ENCODE peak calls at places on chromosomes 2 and 18, in five cellular contexts. V is Peyer's patch, Z is fibroblast of lung, F is psoas muscle, T is SJSA1. M is an unnamed sample.

GRCh38 chr2:27792759-27793158 is 21.2 kb downstream of the MRPL33 start:
- DNase-seq in V (no peak), Z (peak; percentile 68), F (no peak), T (peak; percentile 46), M (no peak)

GRCh38 chr2:215950009-215950408 is 63.3 kb downstream of the MREG start:
- DNase-seq in V (no peak), Z (peak; percentile 53), F (no peak), T (peak; percentile 11), M (peak; percentile 42)

GRCh38 chr2:27308359-27308875 is at the start of gene UCN:
- DNase-seq in V (no peak), Z (peak; percentile 41), F (peak; percentile 76), T (no peak), M (peak; percentile 38)

GRCh38 chr18:48328473-48329205 is 80.5 kb downstream of the ZBTB7C start:
- DNase-seq in V (no peak), Z (peak; percentile 87), F (no peak), T (peak; percentile 23), M (no peak)

GRCh38 chr2:199814084-199814844 is 36.7 kb downstream of the FTCDNL1 start:
- DNase-seq in V (no peak), Z (no peak), F (no peak), T (no peak), M (no peak)

GRCh38 chr2:224584111-224584764 is 925 bp downstream of the CUL3 start:
- DNase-seq in V (peak; percentile 56), Z (peak; percentile 53), F (peak; percentile 64), T (peak; percentile 53), M (peak; percentile 10)

GRCh38 chr2:197972017-197972416 is 167.6 kb downstream of the PLCL1 start:
- DNase-seq in V (no peak), Z (peak; percentile 73), F (no peak), T (no peak), M (peak; percentile 42)

GRCh38 chr2:66869076-66869475 is 434.2 kb downstream of the MEIS1 start:
- DNase-seq in V (no peak), Z (peak; percentile 89), F (no peak), T (peak; percentile 54), M (peak; percentile 79)

GRCh38 chr18:36623681-36624080 is 205.1 kb downstream of the TPGS2 start:
- DNase-seq in V (no peak), Z (no peak), F (no peak), T (no peak), M (no peak)

GRCh38 chr2:189574793-189575475 is 5.7 kb downstream of the SLC40A1 start:
- DNase-seq in V (peak; percentile 50), Z (no peak), F (no peak), T (no peak), M (no peak)

GRCh38 chr2:239425496-239426098 is 24.8 kb upstream of the HDAC4 start:
- DNase-seq in V (no peak), Z (no peak), F (no peak), T (no peak), M (no peak)

GRCh38 chr18:72013512-72013911 is 530.6 kb downstream of the CBLN2 start:
- DNase-seq in V (no peak), Z (peak; percentile 2), F (no peak), T (no peak), M (no peak)

GRCh38 chr2:56231361-56231760 is 47.6 kb downstream of the CCDC85A start:
- DNase-seq in V (no peak), Z (no peak), F (no peak), T (no peak), M (no peak)

GRCh38 chr2:100592226-100592625 is 29.4 kb downstream of the PDCL3 start:
- DNase-seq in V (no peak), Z (peak; percentile 14), F (no peak), T (no peak), M (no peak)

GRCh38 chr2:113981404-113982134 is 91.7 kb downstream of the ACTR3 start:
- DNase-seq in V (no peak), Z (peak; percentile 40), F (no peak), T (no peak), M (no peak)

GRCh38 chr2:128272586-128273468 is 45.8 kb downstream of the HS6ST1 start:
- DNase-seq in V (no peak), Z (no peak), F (peak; percentile 46), T (no peak), M (no peak)

GRCh38 chr2:141498561-141498960 is 632.3 kb downstream of the LRP1B start:
- DNase-seq in V (no peak), Z (peak; percentile 80), F (no peak), T (no peak), M (no peak)

GRCh38 chr18:11005528-11005927 is 143.8 kb downstream of the PIEZO2 start:
- DNase-seq in V (no peak), Z (peak; percentile 60), F (no peak), T (peak; percentile 92), M (peak; percentile 52)

GRCh38 chr18:6835345-6835744 is 105.8 kb downstream of the ARHGAP28 start:
- DNase-seq in V (no peak), Z (no peak), F (no peak), T (no peak), M (no peak)

GRCh38 chr2:177549171-177549570 is 156.6 kb downstream of the AGPS start:
- DNase-seq in V (no peak), Z (peak; percentile 11), F (no peak), T (no peak), M (no peak)

GRCh38 chr2:177281400-177282021 is 17.0 kb upstream of the NFE2L2 start:
- DNase-seq in V (no peak), Z (no peak), F (no peak), T (no peak), M (no peak)

GRCh38 chr2:177772529-177772928 is 300.0 kb downstream of the PDE11A start:
- DNase-seq in V (no peak), Z (peak; percentile 27), F (no peak), T (peak; percentile 32), M (peak; percentile 20)

GRCh38 chr18:47323158-47323557 is 71.7 kb upstream of the SKOR2 start:
- DNase-seq in V (no peak), Z (peak; percentile 25), F (no peak), T (peak; percentile 22), M (peak; percentile 8)

GRCh38 chr2:185578293-185578692 is 160.3 kb upstream of the FSIP2 start:
- DNase-seq in V (no peak), Z (no peak), F (no peak), T (no peak), M (no peak)

GRCh38 chr2:30201990-30202389 is 29.3 kb upstream of the LBH start:
- DNase-seq in V (no peak), Z (peak; percentile 17), F (peak; percentile 63), T (no peak), M (no peak)

GRCh38 chr2:148110184-148110583 is 89.3 kb downstream of the MBD5 start:
- DNase-seq in V (no peak), Z (no peak), F (no peak), T (no peak), M (no peak)

GRCh38 chr2:177717831-177718618 is 325.5 kb downstream of the AGPS start:
- DNase-seq in V (no peak), Z (no peak), F (no peak), T (no peak), M (no peak)

GRCh38 chr2:138722316-138722715 is 57.9 kb downstream of the NXPH2 start:
- DNase-seq in V (no peak), Z (peak; percentile 23), F (peak; percentile 55), T (no peak), M (no peak)

GRCh38 chr2:202418511-202418910 is 42.4 kb downstream of the BMPR2 start:
- DNase-seq in V (no peak), Z (no peak), F (no peak), T (no peak), M (no peak)

GRCh38 chr2:202423139-202423538 is 47.0 kb downstream of the BMPR2 start:
- DNase-seq in V (no peak), Z (no peak), F (no peak), T (no peak), M (no peak)

GRCh38 chr2:202418027-202418426 is 41.9 kb downstream of the BMPR2 start:
- DNase-seq in V (no peak), Z (no peak), F (no peak), T (no peak), M (no peak)
- H3K27ac ChIP-seq in V (no peak overlapping the region), Z (no peak overlapping the region), F (no peak overlapping the region), T (no peak overlapping the region), M (no peak overlapping the region)

GRCh38 chr2:145601306-145601925 is 1081.5 kb upstream of the ZEB2 start:
- DNase-seq in V (no peak), Z (no peak), F (no peak), T (no peak), M (no peak)

GRCh38 chr2:145598434-145598833 is 1078.5 kb upstream of the ZEB2 start:
- DNase-seq in V (no peak), Z (peak; percentile 80), F (no peak), T (peak; percentile 28), M (no peak)

GRCh38 chr2:145597011-145597410 is 1077.1 kb upstream of the ZEB2 start:
- DNase-seq in V (no peak), Z (peak; percentile 36), F (no peak), T (no peak), M (no peak)

GRCh38 chr2:145597809-145598208 is 1077.9 kb upstream of the ZEB2 start:
- DNase-seq in V (no peak), Z (no peak), F (no peak), T (no peak), M (no peak)

DNA sequence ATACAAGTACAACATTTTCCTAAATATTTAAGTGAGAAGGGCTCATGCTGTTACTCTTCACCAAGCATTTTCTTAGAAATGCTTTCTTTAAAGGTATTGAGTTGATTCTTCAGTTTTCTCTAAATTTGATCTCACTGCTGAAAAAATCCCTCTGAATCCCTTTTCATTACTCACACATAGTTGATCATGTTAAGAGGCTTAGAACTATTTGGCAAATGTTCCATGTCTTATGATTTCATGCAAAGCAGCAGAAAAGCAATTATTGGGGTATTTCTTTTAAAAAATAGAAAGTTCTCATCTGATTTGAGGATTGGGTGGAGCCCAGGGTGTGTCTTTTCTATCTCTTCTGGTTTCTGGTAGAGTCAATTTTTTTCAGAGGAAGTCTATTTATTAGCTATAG is 1079.8 kb upstream of the ZEB2 start:
- DNase-seq in V (no peak), Z (peak; percentile 83), F (no peak), T (no peak), M (no peak)
- H3K27ac ChIP-seq in V (no peak overlapping the region), Z (no peak overlapping the region), F (no peak overlapping the region), T (no peak overlapping the region), M (no peak overlapping the region)

DNA sequence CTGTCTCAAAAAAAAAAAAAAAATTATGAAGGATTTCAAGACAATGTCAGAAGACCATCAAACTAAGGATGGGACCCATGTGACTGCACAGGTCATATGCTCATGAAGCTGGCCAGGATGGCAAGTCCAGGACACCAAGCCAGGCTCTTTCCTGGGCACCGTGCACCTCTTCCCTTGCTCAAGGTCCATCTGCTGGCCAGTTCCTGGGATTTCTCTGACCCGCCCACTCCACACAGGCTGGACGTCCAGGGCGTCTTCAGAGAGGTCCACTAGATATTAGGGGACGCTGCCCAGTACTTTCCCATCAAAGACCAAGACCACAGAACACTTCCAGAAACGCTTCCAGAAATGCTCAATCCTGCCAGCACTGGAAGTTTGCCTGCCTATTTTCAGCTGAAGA is 14.3 kb downstream of the TEX44 start:
- DNase-seq in V (no peak), Z (no peak), F (no peak), T (no peak), M (no peak)
- H3K27ac ChIP-seq in V (no peak overlapping the region), Z (no peak overlapping the region), F (peak overlapping the region; percentile 23), T (no peak overlapping the region), M (no peak overlapping the region)

DNA sequence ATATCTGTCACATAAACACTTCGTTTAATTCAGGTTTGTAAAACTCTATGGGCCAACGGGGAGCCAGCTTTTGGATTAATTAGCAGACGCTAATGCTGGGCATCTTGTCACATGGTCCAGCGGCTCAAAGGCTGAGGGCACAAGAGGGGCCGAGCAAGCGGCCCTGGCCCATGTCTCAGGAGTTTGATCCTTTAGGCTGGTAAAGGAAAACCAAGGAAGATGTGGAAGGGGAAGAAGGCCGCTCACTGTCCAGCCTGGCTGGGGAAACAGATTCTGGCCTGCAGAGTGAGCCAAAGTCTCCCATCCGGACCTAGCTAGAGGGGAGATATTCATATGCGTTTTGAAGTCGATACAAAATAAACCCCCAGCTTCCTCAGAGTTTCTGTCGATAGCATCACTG is 248.6 kb upstream of the SIX2 start:
- DNase-seq in V (no peak), Z (no peak), F (no peak), T (no peak), M (no peak)
- H3K27ac ChIP-seq in V (no peak overlapping the region), Z (no peak overlapping the region), F (no peak overlapping the region), T (no peak overlapping the region), M (no peak overlapping the region)

M was measured in RWPE1.